ENCODE peak calls at places on chromosomes 1 and 21, in eight cellular contexts. F is trophoblast cell, M is spleen, K is fibroblast of lung, R is aorta, X is lower lobe of right lung, Y is K562, V is psoas muscle. I is an unnamed sample.

GRCh38 chr1:183230403-183230802 is 44.3 kb downstream of the LAMC2 start:
- DNase-seq in F (no peak), M (no peak), K (peak; percentile 61), R (no peak), X (no peak), Y (no peak), V (no peak), I (no peak)

GRCh38 chr1:64515427-64515826 is 45.5 kb downstream of the CACHD1 start:
- DNase-seq in F (no peak), M (no peak), K (peak; percentile 65), R (peak; percentile 55), X (no peak), Y (no peak), V (peak; percentile 59), I (no peak)

GRCh38 chr1:156119503-156120209 is 5.1 kb downstream of the LMNA start:
- DNase-seq in F (peak; percentile 41), M (no peak), K (peak; percentile 78), R (peak; percentile 75), X (no peak), Y (peak; percentile 87), V (peak; percentile 86), I (peak; percentile 53)

GRCh38 chr1:92711473-92712165 is 73.3 kb downstream of the EVI5 start:
- DNase-seq in F (no peak), M (no peak), K (no peak), R (no peak), X (no peak), Y (no peak), V (no peak), I (no peak)

GRCh38 chr21:16117331-16117730 is 387.5 kb downstream of the USP25 start:
- DNase-seq in F (no peak), M (no peak), K (peak; percentile 48), R (no peak), X (no peak), Y (no peak), V (no peak), I (no peak)

GRCh38 chr1:209076688-209077087 is 506.8 kb upstream of the CAMK1G start:
- DNase-seq in F (no peak), M (no peak), K (peak; percentile 12), R (no peak), X (no peak), Y (no peak), V (no peak), I (no peak)

GRCh38 chr1:243421784-243422183 is 165.9 kb downstream of the SDCCAG8 start:
- DNase-seq in F (no peak), M (no peak), K (peak; percentile 93), R (no peak), X (no peak), Y (peak; percentile 58), V (peak; percentile 60), I (no peak)

GRCh38 chr1:63148825-63149645 is 173.3 kb upstream of the FOXD3 start:
- DNase-seq in F (no peak), M (no peak), K (peak; percentile 32), R (no peak), X (no peak), Y (peak; percentile 23), V (no peak), I (no peak)

GRCh38 chr1:179941439-179941838 is 13.2 kb upstream of the CEP350 start:
- DNase-seq in F (no peak), M (no peak), K (no peak), R (no peak), X (no peak), Y (no peak), V (no peak), I (no peak)

GRCh38 chr1:218945050-218945449 is 228.6 kb upstream of the LYPLAL1 start:
- DNase-seq in F (no peak), M (no peak), K (peak; percentile 66), R (no peak), X (no peak), Y (no peak), V (no peak), I (no peak)

GRCh38 chr1:39976732-39977131 is 21.8 kb downstream of the MFSD2A start:
- DNase-seq in F (no peak), M (no peak), K (peak; percentile 17), R (no peak), X (no peak), Y (no peak), V (no peak), I (no peak)

GRCh38 chr1:44213222-44214112 is at the start of gene DMAP1:
- DNase-seq in F (peak; percentile 63), M (peak; percentile 94), K (peak; percentile 80), R (peak; percentile 88), X (peak; percentile 90), Y (peak; percentile 84), V (peak; percentile 91), I (peak; percentile 73)

GRCh38 chr1:111436726-111437125 is 9.2 kb upstream of the OVGP1 start:
- DNase-seq in F (no peak), M (no peak), K (peak; percentile 56), R (no peak), X (no peak), Y (no peak), V (no peak), I (no peak)

GRCh38 chr1:87333692-87334347 is 5.1 kb downstream of the LMO4 start:
- DNase-seq in F (no peak), M (no peak), K (peak; percentile 56), R (no peak), X (no peak), Y (no peak), V (no peak), I (no peak)

GRCh38 chr1:205983925-205984725 is 19.1 kb downstream of the RAB7B start:
- DNase-seq in F (peak; percentile 47), M (no peak), K (peak; percentile 59), R (peak; percentile 81), X (peak; percentile 67), Y (peak; percentile 72), V (peak; percentile 83), I (no peak)

GRCh38 chr1:200336901-200337391 is 72.9 kb downstream of the ZNF281 start:
- DNase-seq in F (peak; percentile 10), M (no peak), K (no peak), R (no peak), X (no peak), Y (no peak), V (no peak), I (no peak)

GRCh38 chr1:232553050-232553754 is 76.7 kb downstream of the SIPA1L2 start:
- DNase-seq in F (no peak), M (no peak), K (peak; percentile 48), R (peak; percentile 66), X (peak; percentile 51), Y (no peak), V (peak; percentile 87), I (no peak)

GRCh38 chr1:160669802-160670201 is 23.0 kb upstream of the SLAMF1 start:
- DNase-seq in F (no peak), M (no peak), K (no peak), R (no peak), X (no peak), Y (no peak), V (no peak), I (no peak)
- H3K4me1 ChIP-seq in F (peaks cover 3% of the 10 kb centered on the region), M (peaks cover 52% of the 10 kb centered on the region), K (no peaks in the 10 kb centered on the region), R (no peaks in the 10 kb centered on the region), X (peaks cover 46% of the 10 kb centered on the region), Y (peaks cover 3% of the 10 kb centered on the region), V (no peaks in the 10 kb centered on the region), I (peaks cover 42% of the 10 kb centered on the region)

GRCh38 chr1:16072616-16073484 is 601 bp downstream of the FAM131C start:
- DNase-seq in F (no peak), M (no peak), K (no peak), R (no peak), X (no peak), Y (no peak), V (no peak), I (no peak)

GRCh38 chr1:16075337-16076002 is 2.0 kb upstream of the FAM131C start:
- DNase-seq in F (no peak), M (no peak), K (peak; percentile 84), R (peak; percentile 86), X (no peak), Y (no peak), V (no peak), I (no peak)

GRCh38 chr1:16076003-16076870 is 2.8 kb upstream of the FAM131C start:
- DNase-seq in F (peak; percentile 17), M (no peak), K (peak; percentile 90), R (peak; percentile 66), X (no peak), Y (peak; percentile 69), V (peak; percentile 74), I (no peak)

GRCh38 chr1:16073490-16074104 is at the start of gene FAM131C:
- DNase-seq in F (no peak), M (peak; percentile 83), K (no peak), R (no peak), X (no peak), Y (peak; percentile 80), V (no peak), I (peak; percentile 12)

GRCh38 chr1:16074217-16074616 is 766 bp upstream of the FAM131C start:
- DNase-seq in F (no peak), M (no peak), K (no peak), R (no peak), X (no peak), Y (no peak), V (no peak), I (no peak)
- H3K4me3 ChIP-seq in F (no peak overlapping the region), M (no peak overlapping the region), K (no peak overlapping the region), R (no peak overlapping the region), X (no peak overlapping the region), Y (no peak overlapping the region), V (no peak overlapping the region), I (no peak overlapping the region)

GRCh38 chr1:18938707-18939070 is 17.8 kb downstream of the IFFO2 start:
- DNase-seq in F (peak; percentile 59), M (peak; percentile 53), K (no peak), R (no peak), X (no peak), Y (no peak), V (no peak), I (no peak)

GRCh38 chr1:18941221-18942141 is 15.0 kb downstream of the IFFO2 start:
- DNase-seq in F (no peak), M (peak; percentile 71), K (peak; percentile 98), R (no peak), X (no peak), Y (no peak), V (peak; percentile 55), I (no peak)

GRCh38 chr1:18938008-18938706 is 18.3 kb downstream of the IFFO2 start:
- DNase-seq in F (peak; percentile 63), M (peak; percentile 69), K (no peak), R (no peak), X (no peak), Y (no peak), V (no peak), I (no peak)

GRCh38 chr1:18940303-18941020 is 16.0 kb downstream of the IFFO2 start:
- DNase-seq in F (no peak), M (no peak), K (no peak), R (no peak), X (no peak), Y (no peak), V (no peak), I (no peak)

GRCh38 chr1:18939398-18940302 is 16.8 kb downstream of the IFFO2 start:
- DNase-seq in F (peak; percentile 72), M (no peak), K (peak; percentile 72), R (no peak), X (no peak), Y (no peak), V (no peak), I (no peak)
- H3K27ac ChIP-seq in F (no peak overlapping the region), M (no peak overlapping the region), K (no peak overlapping the region), R (no peak overlapping the region), X (no peak overlapping the region), Y (no peak overlapping the region), V (no peak overlapping the region), I (no peak overlapping the region)

DNA sequence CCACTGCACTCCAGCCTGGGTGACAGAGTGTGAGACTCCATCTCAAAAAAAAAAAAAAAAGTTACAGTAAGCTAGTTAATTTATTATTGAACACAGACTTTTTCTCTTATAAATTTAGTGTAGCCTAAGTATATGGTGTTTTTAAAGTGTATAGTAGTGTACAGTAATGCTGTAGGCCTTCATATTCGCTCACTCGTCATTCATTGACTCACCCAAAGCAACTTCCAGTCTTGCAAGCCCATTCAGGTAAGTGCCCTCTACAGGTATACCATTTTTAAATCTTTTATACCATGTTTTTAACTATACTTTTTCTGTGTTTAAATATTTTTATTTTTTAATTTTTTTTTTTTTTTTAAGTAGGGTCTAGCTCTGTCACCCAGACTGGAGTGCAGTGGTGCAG is 12.1 kb downstream of the POU2F1 start:
- DNase-seq in F (no peak), M (no peak), K (no peak), R (no peak), X (no peak), Y (no peak), V (no peak), I (no peak)
- H3K4me1 ChIP-seq in F (peaks cover 2% of the 10 kb centered on the region), M (peaks cover 13% of the 10 kb centered on the region), K (no peaks in the 10 kb centered on the region), R (peaks cover 2% of the 10 kb centered on the region), X (peaks cover 36% of the 10 kb centered on the region), Y (peaks cover 5% of the 10 kb centered on the region), V (peaks cover 42% of the 10 kb centered on the region), I (peaks cover 13% of the 10 kb centered on the region)

I was measured in effector memory CD4-positive, alpha-beta T cell.